ENCODE peak calls at places on chromosomes 3 and 15, in four cellular contexts. Y is body of pancreas, W is suprapubic skin, E is ovary. X is an unnamed sample.

GRCh38 chr15:33279613-33280205 is 31.1 kb upstream of the RYR3 start:
- DNase-seq in Y (no peak), W (no peak), E (no peak), X (no peak)

GRCh38 chr3:147404800-147405551 is 1.4 kb downstream of the ZIC4 start:
- DNase-seq in Y (no peak), W (no peak), E (no peak), X (no peak)

GRCh38 chr15:34084086-34084485 is 17.6 kb downstream of the EMC7 start:
- DNase-seq in Y (no peak), W (no peak), E (no peak), X (no peak)

GRCh38 chr3:177231237-177231636 is 34.0 kb upstream of the TBL1XR1 start:
- DNase-seq in Y (no peak), W (no peak), E (no peak), X (no peak)

GRCh38 chr3:182729903-182730674 is 63.2 kb upstream of the ATP11B start:
- DNase-seq in Y (no peak), W (no peak), E (no peak), X (no peak)

GRCh38 chr15:91104111-91104510 is 4.1 kb downstream of the SV2B start:
- DNase-seq in Y (no peak), W (peak), E (no peak), X (no peak)

GRCh38 chr3:67640023-67640660 is 14.3 kb downstream of the SUCLG2 start:
- DNase-seq in Y (no peak), W (no peak), E (no peak), X (no peak)

GRCh38 chr3:48130321-48130881 is 57.8 kb downstream of the CDC25A start:
- DNase-seq in Y (peak), W (peak), E (peak), X (no peak)

GRCh38 chr3:131020122-131020693 is 6.4 kb downstream of the ASTE1 start:
- DNase-seq in Y (no peak), W (no peak), E (no peak), X (peak)

GRCh38 chr3:14124223-14124614 is 451 bp downstream of the CHCHD4 start:
- DNase-seq in Y (peak), W (peak), E (peak), X (peak)

GRCh38 chr3:115401891-115402501 is 221.3 kb upstream of the GAP43 start:
- DNase-seq in Y (no peak), W (no peak), E (no peak), X (no peak)

GRCh38 chr3:37029516-37030163 is 36.3 kb downstream of the MLH1 start:
- DNase-seq in Y (no peak), W (no peak), E (no peak), X (no peak)

GRCh38 chr3:40615110-40615915 is 90.6 kb downstream of the ZNF621 start:
- DNase-seq in Y (no peak), W (no peak), E (no peak), X (no peak)

GRCh38 chr15:58357529-58358476 is 74.0 kb upstream of the LIPC start:
- DNase-seq in Y (no peak), W (no peak), E (no peak), X (peak)

GRCh38 chr15:66749841-66750575 is 48.0 kb downstream of the SMAD6 start:
- DNase-seq in Y (peak), W (no peak), E (no peak), X (no peak)

GRCh38 chr15:100733088-100733487 is 130.7 kb downstream of the ASB7 start:
- DNase-seq in Y (peak), W (peak), E (no peak), X (no peak)

GRCh38 chr3:185151959-185152432 is 864 bp downstream of the C3orf70 start:
- DNase-seq in Y (no peak), W (no peak), E (peak), X (no peak)

GRCh38 chr3:185151101-185151958 is 1.5 kb downstream of the C3orf70 start:
- DNase-seq in Y (no peak), W (no peak), E (no peak), X (no peak)

GRCh38 chr3:185153861-185154629 is 1.2 kb upstream of the C3orf70 start:
- DNase-seq in Y (no peak), W (no peak), E (no peak), X (no peak)

GRCh38 chr3:185153170-185153733 is 392 bp upstream of the C3orf70 start:
- DNase-seq in Y (no peak), W (peak), E (peak), X (peak)

GRCh38 chr3:185152433-185153169 is at the start of gene C3orf70:
- DNase-seq in Y (peak), W (peak), E (peak), X (peak)
- TF ChIP-seq POLR2A in Y (no peak), W (no peak), E (peak), X (no peak)

GRCh38 chr3:12560505-12561188 is 3.8 kb downstream of the MKRN2 start:
- DNase-seq in Y (no peak), W (no peak), E (no peak), X (no peak)
- TF ChIP-seq POLR2A in Y (no peak), W (no peak), E (no peak), X (no peak)

DNA sequence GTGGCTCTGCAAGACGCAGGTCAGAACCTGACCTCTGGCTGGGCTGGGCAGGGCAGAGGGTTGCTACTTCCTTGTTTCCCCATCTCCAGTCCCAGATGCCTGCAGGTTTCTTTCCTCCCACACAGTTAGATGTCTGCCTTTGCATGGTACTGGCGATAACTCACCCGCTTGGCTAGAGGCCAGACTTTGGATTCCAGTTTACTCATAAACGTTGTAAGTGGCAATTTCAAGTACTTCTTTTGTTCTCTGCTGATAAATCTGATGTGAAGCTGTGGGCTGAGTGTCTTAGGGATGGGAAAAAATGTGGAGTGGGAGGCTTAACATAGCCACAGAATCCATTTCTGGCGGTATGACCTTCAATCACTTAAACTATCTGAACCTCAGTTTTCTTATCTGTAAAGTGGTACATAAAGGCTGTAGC is 194.2 kb downstream of the EBLN2 start:
- DNase-seq in Y (peak), W (no peak), E (no peak), X (peak)
- TF ChIP-seq POLR2A in Y (no peak), W (no peak), E (no peak), X (no peak)

GRCh38 chr15:74620636-74621545 is 5.3 kb downstream of the CLK3 start:
- DNase-seq in Y (peak), W (no peak), E (no peak), X (peak)
- TF ChIP-seq POLR2A in Y (no peak), W (no peak), E (no peak), X (peak)